ENCODE peak calls at places on chromosomes 6 and 20, in five cellular contexts. Z is upper lobe of right lung, H is psoas muscle, M is uterus, S is GM23338. X is an unnamed sample.

GRCh38 chr20:53162251-53162835 is 190.2 kb downstream of the TSHZ2 start:
- DNase-seq in Z (no peak), H (no peak), M (peak; percentile 48), S (peak; percentile 87), X (peak; percentile 87)

GRCh38 chr20:32536861-32537656 is 48.1 kb downstream of the NOL4L start:
- DNase-seq in Z (peak; percentile 81), H (peak; percentile 68), M (no peak), S (peak; percentile 61), X (no peak)

GRCh38 chr20:52410182-52410647 is 218.6 kb upstream of the ZFP64 start:
- DNase-seq in Z (no peak), H (no peak), M (peak; percentile 24), S (no peak), X (no peak)

GRCh38 chr20:41617059-41617921 is 887 bp downstream of the CHD6 start:
- DNase-seq in Z (peak; percentile 76), H (peak; percentile 70), M (peak; percentile 27), S (peak; percentile 55), X (peak; percentile 69)

GRCh38 chr20:57438552-57438951 is 47.4 kb downstream of the RBM38 start:
- DNase-seq in Z (no peak), H (peak; percentile 48), M (no peak), S (no peak), X (no peak)

GRCh38 chr20:59724457-59725366 is 120.4 kb downstream of the PHACTR3 start:
- DNase-seq in Z (peak; percentile 46), H (no peak), M (no peak), S (no peak), X (peak; percentile 82)

GRCh38 chr6:44166116-44166515 is 7.5 kb downstream of the CAPN11 start:
- DNase-seq in Z (no peak), H (no peak), M (no peak), S (no peak), X (peak; percentile 56)

GRCh38 chr6:88997365-88997764 is 33.9 kb upstream of the RNGTT start:
- DNase-seq in Z (no peak), H (no peak), M (no peak), S (no peak), X (no peak)

GRCh38 chr6:120764312-120764711 is 570.0 kb downstream of the TBC1D32 start:
- DNase-seq in Z (no peak), H (no peak), M (no peak), S (peak; percentile 38), X (peak; percentile 48)

GRCh38 chr20:34886122-34886521 is 9.7 kb downstream of the ACSS2 start:
- DNase-seq in Z (no peak), H (no peak), M (no peak), S (no peak), X (no peak)

GRCh38 chr20:45886590-45887345 is 654 bp downstream of the SPATA25 start:
- DNase-seq in Z (no peak), H (no peak), M (no peak), S (no peak), X (no peak)

GRCh38 chr20:62066983-62067433 is 1.3 kb upstream of the TAF4 start:
- DNase-seq in Z (no peak), H (no peak), M (no peak), S (peak; percentile 57), X (peak; percentile 72)

GRCh38 chr6:146700078-146700686 is 101.4 kb downstream of the ADGB start:
- DNase-seq in Z (no peak), H (no peak), M (peak; percentile 68), S (peak; percentile 86), X (peak; percentile 62)

GRCh38 chr6:149450679-149451360 is 34.0 kb downstream of the ZC3H12D start:
- DNase-seq in Z (peak; percentile 81), H (peak; percentile 66), M (no peak), S (peak; percentile 54), X (peak; percentile 72)

GRCh38 chr6:157884756-157885155 is 61.7 kb downstream of the SNX9 start:
- DNase-seq in Z (no peak), H (no peak), M (no peak), S (no peak), X (no peak)

DNA sequence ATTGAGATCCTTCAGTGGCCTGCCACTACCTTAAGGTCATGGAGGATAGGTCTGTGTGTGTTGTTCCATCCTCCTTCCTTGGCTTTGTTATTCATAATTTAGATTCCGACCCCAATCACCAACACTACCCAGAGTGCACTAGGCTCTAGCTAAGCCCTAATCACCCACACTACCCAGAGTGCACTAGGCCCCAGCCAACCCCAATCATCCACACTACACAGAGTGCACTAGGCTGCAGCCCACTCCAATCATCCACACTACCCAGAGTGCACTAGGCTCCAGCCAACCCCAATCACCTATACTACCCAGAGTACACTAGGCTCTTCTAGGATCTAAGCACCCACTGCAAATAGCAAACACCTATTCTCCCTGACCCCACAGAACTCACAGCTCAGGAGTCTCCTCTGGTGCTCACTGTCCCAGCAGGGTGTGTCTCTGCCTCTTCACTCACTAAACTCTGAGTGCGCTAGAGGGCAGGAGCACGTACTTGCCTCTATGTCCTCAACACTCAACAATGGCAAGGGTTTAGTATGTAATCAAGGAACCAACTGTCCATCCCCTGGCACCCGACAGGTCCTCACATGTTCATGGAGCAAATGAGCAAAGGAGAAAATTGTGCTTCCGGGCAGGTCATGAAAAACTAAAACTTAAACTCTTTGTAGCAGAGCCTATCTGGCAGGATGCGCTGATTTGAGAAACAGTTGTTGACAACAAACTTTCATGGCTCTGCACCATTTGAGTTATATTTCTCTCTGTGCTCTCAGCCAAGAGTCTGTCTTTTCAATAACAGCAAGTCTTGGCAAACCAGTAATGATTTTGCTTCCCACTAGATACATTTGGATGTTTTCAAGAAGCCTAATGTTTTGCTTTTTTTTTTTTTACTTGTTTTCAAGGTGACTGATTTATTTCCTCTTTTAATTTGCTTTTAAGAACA is 54.3 kb downstream of the SLC22A23 start:
- DNase-seq in Z (no peak), H (no peak), M (peak; percentile 51), S (no peak), X (no peak)
- H3K4me1 ChIP-seq in Z (peaks cover 22% of the 10 kb centered on the region), H (peaks cover 33% of the 10 kb centered on the region), M (peaks cover 8% of the 10 kb centered on the region), S (peaks cover 23% of the 10 kb centered on the region), X (peaks cover 23% of the 10 kb centered on the region)

GRCh38 chr6:125753218-125753936 is 3.9 kb downstream of the HEY2 start:
- DNase-seq in Z (no peak), H (no peak), M (no peak), S (peak; percentile 34), X (no peak)
- TF ChIP-seq CTCF in Z (peak; percentile 52), H (peak; percentile 43), M (no peak), S (peak; percentile 75), X (peak; percentile 77)

GRCh38 chr6:137792160-137793033 is 74.7 kb upstream of the TNFAIP3 start:
- DNase-seq in Z (no peak), H (no peak), M (no peak), S (no peak), X (no peak)
- H3K4me1 ChIP-seq in Z (no peaks in the 10 kb centered on the region), H (no peaks in the 10 kb centered on the region), M (no peaks in the 10 kb centered on the region), S (peaks cover 3% of the 10 kb centered on the region), X (no peaks in the 10 kb centered on the region)

DNA sequence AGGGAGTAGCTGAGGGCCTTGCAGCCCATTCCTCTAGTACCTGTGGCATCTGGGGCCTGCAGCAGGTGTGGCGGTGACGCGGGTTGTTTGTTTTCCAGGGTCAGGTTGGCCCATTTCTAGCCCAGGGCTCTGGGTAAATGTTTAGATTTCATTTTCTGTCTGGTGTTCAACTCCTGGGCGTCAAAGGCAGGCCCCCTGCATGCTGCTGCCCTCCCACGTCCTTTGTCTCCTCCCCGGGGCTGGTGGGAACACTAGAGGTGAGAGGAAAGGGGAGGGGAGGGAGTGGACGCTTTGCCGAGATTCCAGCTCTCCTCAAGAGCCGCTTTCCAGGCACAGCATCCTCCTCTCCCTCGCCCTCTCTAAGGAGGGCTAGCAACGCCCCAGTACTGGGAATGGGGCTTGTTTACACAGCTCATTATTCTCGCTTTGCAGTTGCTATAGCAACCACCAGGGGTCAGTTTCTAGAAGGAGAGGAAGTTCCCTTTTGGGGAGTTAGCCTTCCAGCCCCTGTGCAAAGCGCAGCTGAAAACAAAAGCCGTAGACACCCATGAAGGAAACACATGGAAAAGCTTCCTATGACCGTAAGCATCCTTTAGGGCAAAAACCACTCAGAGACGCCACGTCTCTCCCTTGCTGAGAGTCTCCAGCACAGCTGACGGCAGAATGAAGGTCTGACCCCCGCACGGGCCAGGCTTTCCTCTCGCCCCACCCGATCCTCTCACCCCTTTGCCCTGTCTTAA is 170.6 kb downstream of the LY86 start:
- DNase-seq in Z (peak; percentile 69), H (no peak), M (peak; percentile 63), S (peak; percentile 96), X (peak; percentile 90)
- TF ChIP-seq CTCF in Z (peak; percentile 64), H (peak; percentile 55), M (peak; percentile 29), S (peak; percentile 54), X (peak; percentile 75)

DNA sequence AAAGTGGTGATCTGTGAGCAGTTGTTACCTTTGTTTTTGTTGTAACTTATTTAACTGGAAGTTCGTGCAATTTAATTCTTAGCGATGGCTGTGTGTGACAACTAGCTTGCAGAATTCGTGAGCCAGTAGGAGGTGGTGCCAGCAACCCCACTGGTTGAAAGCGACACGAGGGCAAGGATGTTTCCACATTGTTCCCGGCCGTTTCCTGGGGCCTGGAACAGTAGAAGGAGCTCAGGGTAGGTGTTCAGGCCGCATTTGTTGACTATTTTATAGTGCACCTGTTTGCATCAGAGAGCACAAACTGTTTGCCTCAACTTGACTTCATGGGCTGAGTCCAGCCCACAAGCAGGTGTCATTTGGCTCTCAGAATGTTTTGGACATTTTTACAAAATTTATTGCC is 112.1 kb upstream of the PTPN1 start:
- DNase-seq in Z (no peak), H (peak; percentile 89), M (no peak), S (no peak), X (no peak)
- H3K4me1 ChIP-seq in Z (peaks cover 53% of the 10 kb centered on the region), H (peaks cover 63% of the 10 kb centered on the region), M (no peaks in the 10 kb centered on the region), S (no peaks in the 10 kb centered on the region), X (no peaks in the 10 kb centered on the region)

DNA sequence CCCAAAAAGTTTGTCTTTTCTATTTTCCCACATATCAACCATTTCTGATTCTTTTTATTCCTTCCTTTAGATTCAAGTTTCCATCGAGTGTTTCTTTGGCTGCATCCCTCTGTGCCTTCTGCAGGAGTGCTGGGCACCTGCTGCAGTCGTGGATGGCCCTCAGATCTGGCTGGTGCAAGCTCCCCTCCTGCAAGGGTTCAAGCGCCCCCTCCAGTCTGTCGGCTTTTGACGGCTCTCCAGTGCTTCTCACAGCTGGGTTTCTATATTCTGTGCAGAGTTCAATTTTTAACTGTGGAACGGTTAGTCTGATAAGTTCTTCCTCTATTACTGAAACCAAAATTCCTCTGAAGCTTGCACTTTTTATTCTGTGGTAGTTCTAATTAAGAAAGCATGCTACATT is 132.1 kb downstream of the HUS1B start:
- DNase-seq in Z (no peak), H (no peak), M (no peak), S (no peak), X (peak; percentile 66)
- TF ChIP-seq CTCF in Z (no peak), H (no peak), M (no peak), S (peak; percentile 31), X (peak; percentile 60)

DNA sequence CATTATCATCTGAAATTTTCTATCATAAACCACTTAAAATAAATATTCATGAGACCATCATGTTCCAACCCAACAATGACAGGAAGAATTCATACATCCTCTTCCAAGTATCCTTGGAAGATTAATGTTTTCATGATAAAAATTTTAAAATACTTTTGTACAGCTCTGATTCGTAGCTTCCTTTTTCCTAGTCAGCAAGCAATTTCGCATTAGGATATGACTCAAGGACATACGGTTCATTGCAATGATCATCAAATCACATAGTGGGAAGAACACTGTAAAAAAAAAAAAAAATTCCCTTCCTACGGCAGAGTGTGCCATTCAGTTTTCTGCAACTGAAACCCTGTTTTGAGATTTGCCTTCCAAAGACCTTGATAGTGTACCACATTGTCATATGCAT is 35.2 kb upstream of the GFOD1 start:
- DNase-seq in Z (no peak), H (no peak), M (no peak), S (no peak), X (no peak)
- H3K4me1 ChIP-seq in Z (peaks cover 18% of the 10 kb centered on the region), H (peaks cover 42% of the 10 kb centered on the region), M (no peaks in the 10 kb centered on the region), S (no peaks in the 10 kb centered on the region), X (no peaks in the 10 kb centered on the region)

X was measured in endodermal cell.